ENCODE peak calls at places on chromosome 16, in eight cellular contexts. P is T-cell; O is Calu3; L is memory B cell; G is EH; M is effector CD4-positive, alpha-beta T cell; V is A172; R is germinal center. N is an unnamed sample.

GRCh38 chr16:79751785-79752184 is 151.2 kb upstream of the MAF start:
- DNase-seq in P (no peak), O (no peak), L (no peak), G (no peak), M (no peak), V (no peak), R (no peak), N (no peak)

GRCh38 chr16:81608515-81609209 is 164.1 kb downstream of the CMIP start:
- DNase-seq in P (no peak), O (no peak), L (no peak), G (peak; percentile 69), M (no peak), V (no peak), R (peak; percentile 48), N (no peak)

GRCh38 chr16:50338371-50339231 is 30.2 kb downstream of the BRD7 start:
- DNase-seq in P (peak; percentile 42), O (no peak), L (no peak), G (peak; percentile 46), M (no peak), V (no peak), R (no peak), N (no peak)

GRCh38 chr16:30561212-30561816 is 3.1 kb upstream of the ZNF764 start:
- DNase-seq in P (no peak), O (peak; percentile 59), L (peak; percentile 41), G (peak; percentile 11), M (no peak), V (no peak), R (peak; percentile 26), N (no peak)

GRCh38 chr16:11409398-11409797 is 64.1 kb downstream of the RMI2 start:
- DNase-seq in P (no peak), O (no peak), L (no peak), G (peak; percentile 48), M (no peak), V (no peak), R (no peak), N (no peak)

GRCh38 chr16:71883193-71883848 is 661 bp downstream of the ZNF821 start:
- DNase-seq in P (peak; percentile 34), O (peak; percentile 58), L (peak; percentile 60), G (peak; percentile 31), M (peak; percentile 52), V (no peak), R (peak; percentile 57), N (no peak)

GRCh38 chr16:76900285-76901263 is 290.4 kb upstream of the MON1B start:
- DNase-seq in P (no peak), O (peak; percentile 14), L (no peak), G (no peak), M (no peak), V (no peak), R (no peak), N (peak; percentile 95)

GRCh38 chr16:57801856-57802634 is at the start of gene KIFC3:
- DNase-seq in P (peak; percentile 61), O (peak; percentile 86), L (no peak), G (peak; percentile 85), M (peak; percentile 41), V (peak; percentile 57), R (peak; percentile 35), N (no peak)

GRCh38 chr16:53090591-53091507 is 36.1 kb downstream of the CHD9 start:
- DNase-seq in P (no peak), O (no peak), L (no peak), G (peak; percentile 100), M (no peak), V (peak; percentile 90), R (peak; percentile 36), N (no peak)

GRCh38 chr16:75096730-75097129 is 19.9 kb downstream of the LDHD start:
- DNase-seq in P (no peak), O (peak; percentile 85), L (no peak), G (peak; percentile 28), M (no peak), V (no peak), R (no peak), N (no peak)

GRCh38 chr16:18948372-18949020 is 22.3 kb upstream of the SMG1 start:
- DNase-seq in P (no peak), O (no peak), L (no peak), G (no peak), M (no peak), V (no peak), R (no peak), N (no peak)

GRCh38 chr16:84836234-84836647 is 16.5 kb downstream of the CRISPLD2 start:
- DNase-seq in P (no peak), O (no peak), L (no peak), G (peak; percentile 100), M (no peak), V (peak; percentile 98), R (no peak), N (peak; percentile 95)

GRCh38 chr16:56614549-56614991 is 6.2 kb downstream of the MT2A start:
- DNase-seq in P (no peak), O (no peak), L (no peak), G (peak; percentile 85), M (no peak), V (peak; percentile 95), R (no peak), N (peak; percentile 93)

GRCh38 chr16:85991425-85991824 is 92.5 kb downstream of the IRF8 start:
- DNase-seq in P (no peak), O (no peak), L (no peak), G (no peak), M (no peak), V (no peak), R (no peak), N (no peak)

GRCh38 chr16:67943619-67944503 is at the start of gene LCAT:
- DNase-seq in P (no peak), O (no peak), L (no peak), G (no peak), M (no peak), V (peak; percentile 50), R (no peak), N (no peak)

GRCh38 chr16:12548270-12548983 is 255.3 kb downstream of the CPPED1 start:
- DNase-seq in P (no peak), O (no peak), L (no peak), G (no peak), M (no peak), V (no peak), R (no peak), N (no peak)

N was measured in epithelial cell of proximal tubule.